ENCODE peak calls at places on chromosome 16, in six cellular contexts. U, O, J, L, I and X are unnamed samples.

GRCh38 chr16:4690946-4691665 is 2.3 kb upstream of the NUDT16L1 start:
- DNase-seq in U (no peak), O (no peak), I (no peak), L (no peak), J (no peak), X (no peak)

GRCh38 chr16:84941916-84942315 is 69.4 kb downstream of the ZDHHC7 start:
- DNase-seq in I (no peak), L (no peak), O (no peak), U (no peak), J (no peak), X (no peak)

GRCh38 chr16:9996191-9996590 is 186.0 kb downstream of the GRIN2A start:
- DNase-seq in L (no peak), J (no peak), I (no peak), U (no peak), O (no peak), X (no peak)

GRCh38 chr16:69888005-69888560 is 63.1 kb upstream of the CLEC18A start:
- DNase-seq in L (no peak), O (no peak), J (no peak), I (no peak), U (no peak), X (no peak)

GRCh38 chr16:24986512-24987303 is 28.5 kb downstream of the ARHGAP17 start:
- DNase-seq in U (no peak), I (peak), J (peak), L (no peak), O (peak), X (peak)

GRCh38 chr16:48903054-48903453 is 293.1 kb upstream of the N4BP1 start:
- DNase-seq in L (no peak), U (no peak), I (no peak), O (no peak), J (no peak), X (no peak)

GRCh38 chr16:80369559-80369958 is 171.2 kb upstream of the DYNLRB2 start:
- DNase-seq in U (peak), I (peak), J (peak), L (no peak), O (peak), X (no peak)

GRCh38 chr16:81449899-81450608 is 5.4 kb downstream of the CMIP start:
- DNase-seq in U (no peak), J (no peak), L (no peak), I (no peak), O (no peak), X (no peak)

GRCh38 chr16:56450275-56450889 is 750 bp downstream of the NUDT21 start:
- DNase-seq in O (peak), L (no peak), U (no peak), J (no peak), I (no peak), X (peak)

GRCh38 chr16:1188781-1189189 is 35.9 kb downstream of the CACNA1H start:
- DNase-seq in U (peak), L (no peak), I (peak), O (peak), J (peak), X (peak)

GRCh38 chr16:53152321-53152720 is 97.5 kb downstream of the CHD9 start:
- DNase-seq in I (no peak), J (no peak), L (no peak), U (no peak), O (no peak), X (no peak)

GRCh38 chr16:66486773-66487579 is 59.9 kb downstream of the BEAN1 start:
- DNase-seq in L (peak), I (peak), O (peak), J (no peak), U (no peak), X (no peak)

GRCh38 chr16:35102780-35103403 is 1643.5 kb downstream of the TP53TG3F start:
- DNase-seq in I (no peak), J (no peak), O (no peak), U (no peak), L (no peak), X (no peak)

GRCh38 chr16:66523861-66524354 is 26.0 kb downstream of the TK2 start:
- DNase-seq in L (peak), J (no peak), I (no peak), U (no peak), O (peak), X (no peak)

GRCh38 chr16:13680021-13680672 is 239.8 kb upstream of the ERCC4 start:
- DNase-seq in I (no peak), U (no peak), O (no peak), J (no peak), L (no peak), X (no peak)

GRCh38 chr16:14667347-14668266 is 26.5 kb downstream of the PLA2G10 start:
- DNase-seq in O (no peak), J (no peak), I (no peak), L (no peak), U (no peak), X (no peak)

GRCh38 chr16:71927383-71927782 is 32.1 kb downstream of the IST1 start:
- DNase-seq in U (peak), J (peak), I (peak), L (no peak), O (peak), X (no peak)

GRCh38 chr16:24178496-24178895 is 77.6 kb upstream of the CACNG3 start:
- DNase-seq in L (no peak), J (no peak), O (no peak), U (no peak), I (no peak), X (peak)

GRCh38 chr16:85473909-85474640 is 139.0 kb upstream of the GSE1 start:
- DNase-seq in I (no peak), J (no peak), U (no peak), O (no peak), L (no peak), X (no peak)

GRCh38 chr16:66923247-66923851 is 2.0 kb downstream of the RRAD start:
- DNase-seq in O (no peak), J (no peak), U (no peak), L (no peak), I (peak), X (no peak)

GRCh38 chr16:57575468-57576277 is 33.2 kb downstream of the ADGRG5 start:
- DNase-seq in I (no peak), O (no peak), J (no peak), L (peak), U (no peak), X (no peak)

GRCh38 chr16:17015702-17016101 is 455.1 kb downstream of the XYLT1 start:
- DNase-seq in L (no peak), U (no peak), I (no peak), J (no peak), O (no peak), X (no peak)

GRCh38 chr16:2388139-2388874 is 40.9 kb upstream of the CCNF start:
- DNase-seq in I (no peak), O (no peak), U (no peak), L (no peak), J (no peak), X (no peak)

GRCh38 chr16:54194008-54194731 is 92.4 kb downstream of the IRX3 start:
- DNase-seq in I (peak), L (no peak), U (peak), O (no peak), J (peak), X (no peak)

GRCh38 chr16:874366-875181 is 74.0 kb upstream of the GNG13 start:
- DNase-seq in U (no peak), O (no peak), J (no peak), I (no peak), L (no peak), X (no peak)

GRCh38 chr16:69724981-69725479 is 1.3 kb downstream of the NQO1 start:
- DNase-seq in L (no peak), O (peak), I (no peak), J (peak), U (no peak), X (no peak)

GRCh38 chr16:69443809-69444611 is 19.6 kb downstream of the CYB5B start:
- DNase-seq in L (no peak), U (peak), O (peak), J (peak), I (peak), X (peak)

GRCh38 chr16:54193656-54194007 is 93.0 kb downstream of the IRX3 start:
- DNase-seq in O (peak), I (peak), L (no peak), J (peak), U (peak), X (peak)

GRCh38 chr16:56774009-56774408 is 44.1 kb downstream of the NUP93 start:
- DNase-seq in J (no peak), L (no peak), U (no peak), I (no peak), O (no peak), X (no peak)

GRCh38 chr16:67431077-67431804 is at the start of gene HSD11B2:
- DNase-seq in I (peak), O (peak), U (peak), L (peak), J (no peak), X (peak)

GRCh38 chr16:66381585-66382170 is 15.2 kb downstream of the CDH5 start:
- DNase-seq in J (no peak), O (peak), L (no peak), I (no peak), U (no peak), X (no peak)

GRCh38 chr16:25124503-25124902 is 13.0 kb downstream of the LCMT1 start:
- DNase-seq in O (no peak), U (no peak), J (no peak), L (no peak), I (no peak), X (no peak)

GRCh38 chr16:50204426-50205108 is 51.5 kb downstream of the TENT4B start:
- DNase-seq in O (no peak), U (no peak), J (no peak), I (no peak), L (no peak), X (no peak)

GRCh38 chr16:10170016-10170415 is 12.2 kb downstream of the GRIN2A start:
- DNase-seq in J (no peak), U (no peak), L (no peak), O (no peak), I (no peak), X (no peak)

GRCh38 chr16:66787427-66787826 is 14.0 kb downstream of the TERB1 start:
- DNase-seq in J (no peak), I (no peak), O (no peak), U (no peak), L (no peak), X (no peak)

GRCh38 chr16:52538511-52538910 is 8.4 kb downstream of the TOX3 start:
- DNase-seq in J (no peak), U (no peak), O (no peak), I (no peak), L (no peak), X (no peak)

GRCh38 chr16:65306722-65307121 is 184.9 kb upstream of the CDH11 start:
- DNase-seq in I (no peak), U (no peak), J (no peak), O (no peak), L (no peak), X (no peak)

GRCh38 chr16:9134739-9135138 is 43.3 kb downstream of the HAPSTR1 start:
- DNase-seq in U (no peak), L (peak), O (peak), J (peak), I (peak), X (peak)

GRCh38 chr16:3246876-3247275 is 9.6 kb downstream of the MEFV start:
- DNase-seq in J (no peak), O (no peak), I (no peak), U (no peak), L (no peak), X (no peak)

GRCh38 chr16:73066321-73066926 is 18.5 kb upstream of the ZFHX3 start:
- DNase-seq in L (no peak), O (no peak), U (no peak), J (no peak), I (no peak), X (no peak)

GRCh38 chr16:73065617-73066313 is 17.8 kb upstream of the ZFHX3 start:
- DNase-seq in O (no peak), L (no peak), J (no peak), U (no peak), I (no peak), X (no peak)

GRCh38 chr16:73064227-73064995 is 16.5 kb upstream of the ZFHX3 start:
- DNase-seq in J (no peak), L (no peak), O (peak), I (no peak), U (no peak), X (no peak)

GRCh38 chr16:73063854-73064226 is 15.9 kb upstream of the ZFHX3 start:
- DNase-seq in O (peak), U (no peak), L (no peak), J (no peak), I (no peak), X (no peak)

DNA sequence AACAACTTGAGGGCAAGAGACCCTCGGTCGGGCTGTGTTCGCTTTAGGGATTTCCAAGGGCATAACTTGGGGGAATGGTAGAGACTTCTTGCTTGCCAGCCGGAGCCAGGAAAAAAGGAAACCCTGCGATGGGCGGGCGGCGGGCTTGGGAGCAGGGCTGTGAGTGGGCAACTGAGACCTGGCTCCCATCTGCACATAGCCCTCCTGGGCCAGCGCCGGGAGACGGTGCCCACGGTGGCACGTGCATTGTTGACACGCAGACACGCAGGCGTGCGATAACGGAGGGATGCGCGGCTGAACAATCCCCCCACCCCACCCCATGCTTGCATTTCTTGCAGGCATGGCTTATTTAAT is 17.0 kb upstream of the ZFHX3 start:
- DNase-seq in J (no peak), U (no peak), O (no peak), L (no peak), I (no peak), X (no peak)
- TF ChIP-seq POLR2A in J (no peak), U (no peak), O (no peak), L (no peak), I (no peak), X (no peak)

GRCh38 chr16:55368205-55368604 is 44.2 kb downstream of the IRX6 start:
- DNase-seq in J (no peak), L (no peak), O (no peak), I (no peak), U (no peak), X (no peak)

GRCh38 chr16:55364811-55365210 is 40.8 kb downstream of the IRX6 start:
- DNase-seq in U (no peak), I (no peak), L (no peak), J (no peak), O (no peak), X (no peak)

GRCh38 chr16:55369151-55369550 is 45.1 kb downstream of the IRX6 start:
- DNase-seq in I (no peak), J (no peak), L (no peak), U (peak), O (no peak), X (no peak)

GRCh38 chr16:55367796-55368195 is 43.8 kb downstream of the IRX6 start:
- DNase-seq in U (no peak), L (no peak), J (no peak), O (no peak), I (no peak), X (no peak)

DNA sequence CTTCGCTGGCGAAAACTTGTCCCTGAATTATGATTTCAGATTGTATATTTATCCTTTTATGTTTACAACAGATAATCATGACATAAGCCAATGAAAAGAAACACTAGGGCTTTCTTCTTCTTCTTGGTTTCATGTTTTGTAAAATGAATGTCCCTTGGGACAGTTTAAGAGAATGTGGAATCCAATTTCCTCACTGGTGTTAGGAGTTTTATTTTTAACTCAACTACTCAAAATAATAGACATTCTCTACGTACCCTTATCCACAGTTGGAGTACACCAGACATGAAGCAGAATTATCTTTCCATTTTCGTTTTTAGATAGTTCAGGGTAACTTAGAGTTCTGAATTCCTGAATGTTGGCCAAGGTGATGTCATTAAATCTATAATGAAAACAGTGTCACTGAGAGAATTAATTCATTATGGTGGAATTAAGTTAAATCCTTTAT is 43.3 kb downstream of the IRX6 start:
- DNase-seq in J (no peak), O (no peak), I (no peak), L (no peak), U (no peak), X (no peak)
- TF ChIP-seq POLR2A in J (no peak), O (no peak), I (no peak), L (no peak), U (no peak), X (no peak)

DNA sequence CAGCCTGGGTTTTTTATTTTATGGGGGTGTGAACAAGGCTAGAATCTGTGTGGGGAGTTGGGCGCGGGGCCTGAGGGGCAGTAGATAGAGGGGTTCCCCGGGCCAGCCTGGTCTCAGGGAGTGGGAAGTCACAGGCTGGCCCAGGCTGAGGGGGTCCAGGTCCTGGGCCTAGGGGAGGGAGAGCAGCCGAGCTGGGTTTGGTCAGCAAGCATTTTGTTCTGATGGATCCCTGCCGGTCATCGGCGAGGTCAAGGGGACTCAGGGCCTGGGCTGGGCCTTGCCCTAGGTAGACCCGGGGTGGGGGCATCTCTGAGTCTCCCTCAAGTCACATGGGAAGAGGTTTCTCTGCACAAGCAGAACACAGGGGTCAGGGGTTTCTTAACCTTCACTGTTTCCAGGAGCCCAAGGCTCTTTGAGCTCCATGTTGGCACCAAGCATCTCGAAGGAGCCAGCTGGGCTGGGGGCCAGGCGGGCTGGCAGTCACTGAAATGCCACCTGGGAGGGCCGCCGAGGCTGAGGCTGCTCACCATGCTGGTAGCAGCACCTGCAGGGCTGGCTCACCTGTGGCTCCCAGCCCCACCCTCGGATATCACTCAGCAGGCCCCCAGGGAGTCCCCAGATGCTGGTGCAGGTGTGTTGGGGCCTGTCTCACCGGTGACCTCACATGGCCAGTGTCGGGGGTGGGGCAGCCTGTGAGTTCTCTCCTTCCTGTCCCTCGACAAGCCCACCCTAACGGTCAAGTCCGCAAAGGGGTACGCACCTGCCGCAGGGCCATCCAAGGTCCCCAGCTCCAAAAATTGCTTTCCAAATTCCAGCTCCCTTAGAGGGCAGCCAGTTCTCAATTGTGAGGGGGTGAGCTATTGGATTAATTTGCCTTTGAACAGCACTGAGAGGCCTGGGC is 41.0 kb downstream of the SLC7A5 start:
- DNase-seq in I (no peak), O (no peak), U (no peak), L (no peak), J (no peak), X (no peak)
- TF ChIP-seq POLR2A in I (no peak), O (no peak), U (no peak), L (no peak), J (no peak), X (no peak)

GRCh38 chr16:89241187-89242003 is 23.9 kb downstream of the ZNF778 start:
- DNase-seq in O (peak), I (peak), U (peak), J (peak), L (peak), X (peak)
- TF ChIP-seq POLR2A in O (no peak), I (peak), U (peak), J (peak), L (peak), X (peak)